ENCODE peak calls at places on chromosome 1, in eight cellular contexts. W is NCI-H2227 treated with DMSO at 0.1 percent for 48 hours; Y is GM12865; Z is NCI-H2081; J is CD8-positive, alpha-beta T cell; D is activated T-cell treated with anti-CD3 and anti-CD28 coated beads for 1 hour; T is adipocyte; I is HT-29. A is an unnamed sample.

GRCh38 chr1:186059311-186059710 is 315.7 kb downstream of the TPR start:
- DNase-seq in I (no peak), Y (no peak), D (no peak), T (peak; percentile 65), Z (no peak), W (no peak), J (no peak), A (no peak)

GRCh38 chr1:97904528-97904927 is 16.3 kb downstream of the DPYD start:
- DNase-seq in I (no peak), T (peak; percentile 88), D (no peak), Z (no peak), Y (no peak), J (no peak), W (no peak), A (no peak)

GRCh38 chr1:1540015-1540816 is at the start of gene TMEM240:
- DNase-seq in Z (peak; percentile 30), I (no peak), J (peak; percentile 74), W (peak; percentile 69), D (peak; percentile 40), T (peak; percentile 94), Y (peak; percentile 26), A (no peak)

GRCh38 chr1:204461331-204462228 is 33.0 kb downstream of the PIK3C2B start:
- DNase-seq in W (no peak), Z (no peak), T (no peak), I (no peak), Y (peak; percentile 78), J (no peak), D (no peak), A (no peak)

GRCh38 chr1:219433471-219434131 is 179.3 kb downstream of the ZC3H11B start:
- DNase-seq in D (no peak), W (no peak), Z (no peak), I (no peak), J (no peak), Y (no peak), T (no peak), A (no peak)

GRCh38 chr1:240765732-240766363 is 153.9 kb upstream of the GREM2 start:
- DNase-seq in Y (no peak), Z (no peak), D (no peak), W (no peak), T (peak; percentile 70), I (no peak), J (no peak), A (no peak)

GRCh38 chr1:2985121-2985561 is 36.1 kb upstream of the ACTRT2 start:
- DNase-seq in I (no peak), Y (no peak), T (peak; percentile 4), W (no peak), Z (no peak), D (no peak), J (no peak), A (no peak)

GRCh38 chr1:17874665-17875064 is 119.5 kb downstream of the ACTL8 start:
- DNase-seq in J (no peak), T (peak; percentile 87), D (no peak), Z (no peak), I (no peak), W (no peak), Y (no peak), A (no peak)

GRCh38 chr1:27634166-27634981 is 611 bp downstream of the FGR start:
- DNase-seq in Y (peak; percentile 61), J (no peak), I (no peak), Z (no peak), T (peak; percentile 66), D (peak; percentile 31), W (no peak), A (no peak)

GRCh38 chr1:226717256-226717909 is 21.7 kb downstream of the ITPKB start:
- DNase-seq in T (no peak), I (no peak), Y (no peak), J (peak; percentile 66), Z (no peak), W (no peak), D (no peak), A (no peak)

A was measured in HCT116.